ENCODE peak calls at places on chromosomes 5 and 9, in seven cellular contexts. K is fibroblast of lung; D is tibial artery; B is CD4-positive, alpha-beta memory T cell; J is upper lobe of left lung; W is neural progenitor cell; R is breast epithelium. X is an unnamed sample.

GRCh38 chr9:12554636-12555035 is 138.5 kb upstream of the TYRP1 start:
- DNase-seq in K (peak; percentile 31), D (no peak), B (no peak), J (no peak), W (peak; percentile 17), R (no peak), X (no peak)

GRCh38 chr9:136927343-136928261 is 16.9 kb downstream of the FBXW5 start:
- DNase-seq in K (no peak), D (no peak), B (no peak), J (no peak), W (no peak), R (no peak), X (no peak)

GRCh38 chr5:173785421-173785820 is 102.7 kb upstream of the CPEB4 start:
- DNase-seq in K (no peak), D (no peak), B (no peak), J (no peak), W (no peak), R (no peak), X (no peak)

GRCh38 chr5:107257885-107258520 is 412.7 kb downstream of the EFNA5 start:
- DNase-seq in K (no peak), D (no peak), B (no peak), J (no peak), W (no peak), R (no peak), X (no peak)

GRCh38 chr9:112699230-112699629 is 18.7 kb downstream of the INIP start:
- DNase-seq in K (no peak), D (no peak), B (peak; percentile 48), J (no peak), W (no peak), R (no peak), X (no peak)

GRCh38 chr5:122102825-122103224 is 24.8 kb upstream of the LOX start:
- DNase-seq in K (peak; percentile 83), D (no peak), B (no peak), J (no peak), W (no peak), R (no peak), X (no peak)

GRCh38 chr9:128891354-128892222 is 9.7 kb downstream of the LRRC8A start:
- DNase-seq in K (no peak), D (no peak), B (no peak), J (no peak), W (no peak), R (no peak), X (no peak)

GRCh38 chr5:155906046-155906445 is 420.9 kb upstream of the SGCD start:
- DNase-seq in K (no peak), D (no peak), B (no peak), J (no peak), W (no peak), R (no peak), X (no peak)

GRCh38 chr9:134216449-134216951 is 52.1 kb upstream of the RNU6ATAC start:
- DNase-seq in K (no peak), D (no peak), B (no peak), J (no peak), W (no peak), R (no peak), X (no peak)

GRCh38 chr5:112372543-112372942 is 46.5 kb downstream of the EPB41L4A start:
- DNase-seq in K (no peak), D (no peak), B (no peak), J (no peak), W (no peak), R (no peak), X (no peak)

GRCh38 chr5:180282281-180282680 is 9.6 kb downstream of the MAPK9 start:
- DNase-seq in K (no peak), D (no peak), B (no peak), J (no peak), W (no peak), R (no peak), X (no peak)
- H3K9me3 ChIP-seq in K (no peaks in the 10 kb centered on the region), D (no peaks in the 10 kb centered on the region), B (no peaks in the 10 kb centered on the region), J (peaks cover 5% of the 10 kb centered on the region), W (no peaks in the 10 kb centered on the region), R (no peaks in the 10 kb centered on the region), X (no peaks in the 10 kb centered on the region)

DNA sequence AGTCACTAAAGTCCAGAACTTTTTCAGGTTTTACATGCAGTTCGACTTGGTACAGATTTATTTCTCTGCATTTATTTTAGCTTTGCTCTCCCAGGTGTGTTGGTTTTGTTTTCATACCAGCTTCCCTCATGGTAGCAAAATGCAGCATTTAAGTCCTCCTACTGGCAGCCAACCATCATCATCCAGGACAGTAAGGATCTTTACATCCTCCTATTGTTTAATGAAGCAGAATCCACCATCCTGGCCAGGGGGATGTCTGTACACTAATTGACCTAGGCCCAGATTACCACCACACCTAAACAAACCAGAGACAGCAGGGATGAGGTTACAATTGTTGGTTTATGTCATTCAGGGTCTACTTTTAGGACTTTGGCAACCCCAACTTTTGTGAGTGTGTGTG is 22.3 kb downstream of the CAMK4 start:
- DNase-seq in K (no peak), D (no peak), B (no peak), J (no peak), W (no peak), R (no peak), X (no peak)
- H3K27ac ChIP-seq in K (no peak overlapping the region), D (no peak overlapping the region), B (no peak overlapping the region), J (no peak overlapping the region), W (no peak overlapping the region), R (no peak overlapping the region), X (no peak overlapping the region)

DNA sequence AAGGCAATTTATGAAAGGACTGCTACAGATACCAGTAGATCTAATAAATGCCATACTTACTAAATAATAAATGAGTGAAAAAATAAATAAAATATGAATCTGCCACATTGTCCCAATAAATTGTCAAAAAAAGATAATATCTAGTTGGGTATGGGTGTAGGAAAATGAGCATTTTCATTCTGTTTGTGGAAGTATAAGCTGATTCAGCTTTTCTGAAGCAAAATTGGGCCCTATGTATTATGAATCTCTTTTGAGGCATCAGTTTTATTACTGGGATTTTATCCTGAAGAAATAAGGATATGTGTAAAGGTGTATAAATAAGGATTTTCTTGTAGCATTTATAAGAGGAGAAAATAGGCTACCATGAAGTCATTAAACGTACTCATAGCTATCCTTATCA is 46.1 kb downstream of the CAVIN4 start:
- DNase-seq in K (no peak), D (no peak), B (no peak), J (no peak), W (no peak), R (no peak), X (no peak)
- H3K9me3 ChIP-seq in K (no peaks in the 10 kb centered on the region), D (peaks cover 3% of the 10 kb centered on the region), B (no peaks in the 10 kb centered on the region), J (no peaks in the 10 kb centered on the region), W (no peaks in the 10 kb centered on the region), R (no peaks in the 10 kb centered on the region), X (no peaks in the 10 kb centered on the region)

GRCh38 chr5:142586552-142586951 is 99.3 kb downstream of the FGF1 start:
- DNase-seq in K (no peak), D (no peak), B (no peak), J (no peak), W (no peak), R (no peak), X (no peak)

GRCh38 chr5:142584843-142585242 is 101.0 kb downstream of the FGF1 start:
- DNase-seq in K (no peak), D (no peak), B (no peak), J (no peak), W (no peak), R (no peak), X (no peak)

GRCh38 chr5:142587354-142587965 is 98.4 kb downstream of the FGF1 start:
- DNase-seq in K (peak; percentile 65), D (no peak), B (no peak), J (no peak), W (peak; percentile 81), R (no peak), X (no peak)

GRCh38 chr5:142590451-142591240 is 95.2 kb downstream of the FGF1 start:
- DNase-seq in K (no peak), D (no peak), B (no peak), J (no peak), W (no peak), R (no peak), X (no peak)

DNA sequence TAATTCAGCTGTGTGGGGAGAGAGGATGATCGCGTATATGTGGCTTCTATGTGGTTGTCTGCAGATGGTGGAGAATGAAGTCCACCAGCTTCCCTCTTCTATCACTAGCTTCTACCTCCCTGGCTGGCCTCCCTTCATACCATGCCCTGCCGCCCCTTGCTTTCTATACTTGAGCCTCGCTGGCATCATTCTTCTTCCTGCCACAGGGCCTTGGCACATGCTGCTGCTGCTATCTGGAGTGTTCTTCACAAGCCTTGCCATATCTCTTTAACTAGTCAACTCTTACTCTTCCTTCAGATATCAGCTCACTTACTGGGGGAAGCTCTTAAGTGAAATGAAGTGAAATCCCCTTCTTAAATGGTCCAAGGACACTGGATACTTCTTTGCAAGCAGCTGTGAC is 100.4 kb downstream of the FGF1 start:
- DNase-seq in K (no peak), D (no peak), B (no peak), J (no peak), W (no peak), R (no peak), X (no peak)
- H3K27ac ChIP-seq in K (no peak overlapping the region), D (peak overlapping the region; percentile 54), B (no peak overlapping the region), J (no peak overlapping the region), W (no peak overlapping the region), R (no peak overlapping the region), X (no peak overlapping the region)

DNA sequence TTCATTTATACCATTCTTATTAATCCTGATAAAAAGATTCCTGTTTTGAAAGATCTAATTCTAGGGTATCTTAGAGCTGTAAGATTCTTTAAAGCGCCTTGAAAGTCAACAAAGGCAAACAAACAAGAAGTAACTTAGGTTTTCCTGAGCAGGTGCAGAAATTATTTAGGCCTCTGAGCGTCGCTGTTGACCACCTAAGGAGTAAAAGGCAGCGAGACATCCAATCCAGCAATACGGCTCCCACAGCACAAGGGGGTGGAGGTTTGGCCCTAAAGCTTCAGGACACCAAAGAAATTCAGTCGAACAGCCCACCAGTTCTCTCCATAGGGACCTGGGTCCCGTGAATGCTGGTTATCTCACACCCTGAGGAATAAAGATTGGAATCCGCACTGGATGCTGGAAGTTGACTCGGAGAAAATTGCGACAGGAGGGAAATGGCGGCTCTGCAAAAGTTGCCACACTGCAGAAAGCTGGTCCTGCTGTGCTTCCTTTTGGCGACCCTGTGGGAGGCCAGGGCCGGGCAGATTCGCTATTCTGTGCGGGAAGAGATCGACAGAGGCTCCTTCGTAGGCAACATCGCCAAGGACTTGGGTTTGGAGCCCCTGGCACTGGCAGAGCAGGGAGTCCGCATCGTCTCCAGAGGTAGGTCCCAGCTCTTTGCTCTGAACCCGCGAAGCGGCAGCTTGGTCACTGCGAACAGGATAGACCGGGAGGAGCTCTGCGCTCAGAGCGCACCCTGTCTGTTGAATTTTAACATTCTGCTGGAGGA is at the start of gene PCDHGA2:
- DNase-seq in K (peak; percentile 65), D (no peak), B (no peak), J (no peak), W (peak; percentile 54), R (no peak), X (no peak)
- H3K9me3 ChIP-seq in K (peaks cover 2% of the 10 kb centered on the region), D (peaks cover 96% of the 10 kb centered on the region), B (peaks cover 8% of the 10 kb centered on the region), J (peaks cover 45% of the 10 kb centered on the region), W (peaks cover 17% of the 10 kb centered on the region), R (peaks cover 54% of the 10 kb centered on the region), X (peaks cover 6% of the 10 kb centered on the region)

X was measured in CD8-positive, alpha-beta T cell.